ENCODE peak calls at places on chromosomes 11 and 22, in eight cellular contexts. H is NCI-H1092 treated with DMSO at 0.1 percent for 48 hours; N is naive thymus-derived CD4-positive, alpha-beta T cell; K is activated naive CD4-positive, alpha-beta T cell treated with Interleukin-2 at 50 U/mL for 16 hours; R is stimulated activated CD8-positive, alpha-beta memory T cell treated with anti-CD3 and anti-CD28 coated beads, Interleukin-4, amount 100 ng/mL, for 24 hours; Q is KG1; Z is Right ventricle myocardium superior; Y is OCI-M1. S is an unnamed sample.

GRCh38 chr22:22929381-22930221 is 42.0 kb downstream of the IGLL5 start:
- DNase-seq in Y (no peak), H (no peak), N (no peak), R (no peak), K (no peak), Z (no peak), Q (no peak), S (peak)

GRCh38 chr11:113796663-113797259 is 17.2 kb downstream of the CLDN25 start:
- DNase-seq in Z (no peak), K (no peak), Y (peak), R (no peak), Q (peak), N (peak), H (peak), S (no peak)

GRCh38 chr22:39839917-39840510 is 53.5 kb downstream of the ENTHD1 start:
- DNase-seq in Q (peak), H (no peak), Y (peak), R (no peak), Z (no peak), N (no peak), K (peak), S (no peak)

GRCh38 chr11:78740175-78741161 is 165.8 kb upstream of the NARS2 start:
- DNase-seq in N (no peak), Y (no peak), R (no peak), K (no peak), Z (peak), H (no peak), Q (no peak), S (no peak)

GRCh38 chr11:2758751-2759150 is 59.0 kb upstream of the KCNQ1OT1 start:
- DNase-seq in R (no peak), H (no peak), K (no peak), Q (no peak), Z (no peak), Y (no peak), N (no peak), S (no peak)

GRCh38 chr11:37973926-37974325 is 1375.9 kb upstream of the RAG2 start:
- DNase-seq in K (no peak), N (no peak), Q (no peak), Z (no peak), H (no peak), R (no peak), Y (no peak), S (no peak)

GRCh38 chr11:109612481-109612880 is 190.5 kb downstream of the C11orf87 start:
- DNase-seq in N (no peak), Z (no peak), H (no peak), Y (no peak), Q (no peak), K (no peak), R (no peak), S (no peak)

GRCh38 chr22:29715240-29715639 is 4.6 kb upstream of the CABP7 start:
- DNase-seq in K (no peak), H (no peak), N (no peak), R (no peak), Y (no peak), Q (no peak), Z (no peak), S (no peak)

GRCh38 chr22:38811241-38811640 is 17.3 kb upstream of the DNAL4 start:
- DNase-seq in Q (no peak), N (no peak), Z (no peak), K (no peak), R (no peak), Y (no peak), H (no peak), S (no peak)

GRCh38 chr11:119483881-119484371 is 61.0 kb upstream of the THY1 start:
- DNase-seq in Q (no peak), R (no peak), Y (no peak), Z (no peak), H (no peak), K (no peak), N (no peak), S (no peak)

GRCh38 chr22:25160120-25160996 is 39.3 kb upstream of the CRYBB3 start:
- DNase-seq in Y (no peak), N (no peak), K (no peak), R (no peak), H (no peak), Q (no peak), Z (no peak), S (no peak)

GRCh38 chr22:32473388-32473952 is 1.1 kb upstream of the FBXO7 start:
- DNase-seq in N (peak), Y (peak), K (peak), H (peak), R (no peak), Z (no peak), Q (peak), S (no peak)

GRCh38 chr11:35826949-35827348 is 116.9 kb upstream of the LDLRAD3 start:
- DNase-seq in K (no peak), H (no peak), Z (no peak), R (no peak), N (no peak), Q (no peak), Y (no peak), S (no peak)

GRCh38 chr11:373716-374551 is 4.6 kb downstream of the B4GALNT4 start:
- DNase-seq in Q (no peak), N (no peak), K (no peak), R (no peak), Z (no peak), H (no peak), Y (no peak), S (peak)

GRCh38 chr22:32457031-32457430 is 7.2 kb downstream of the BPIFC start:
- DNase-seq in Q (no peak), Y (no peak), Z (no peak), H (no peak), N (no peak), K (no peak), R (no peak), S (no peak)

GRCh38 chr11:2477254-2477653 is 32.4 kb downstream of the KCNQ1 start:
- DNase-seq in Q (no peak), K (no peak), Z (peak), Y (no peak), N (no peak), R (no peak), H (peak), S (no peak)

GRCh38 chr22:27632451-27633295 is 168.9 kb downstream of the MN1 start:
- DNase-seq in K (no peak), N (no peak), Z (peak), R (no peak), H (no peak), Q (no peak), Y (no peak), S (no peak)

GRCh38 chr22:49181942-49182341 is 645.7 kb downstream of the BRD1 start:
- DNase-seq in R (no peak), K (no peak), Q (no peak), H (no peak), Z (no peak), N (no peak), Y (no peak), S (peak)

GRCh38 chr11:111066861-111067260 is 178.7 kb upstream of the POU2AF2 start:
- DNase-seq in K (no peak), Q (no peak), H (no peak), Y (peak), R (no peak), N (no peak), Z (no peak), S (no peak)

GRCh38 chr11:61447601-61448551 is 18.0 kb downstream of the SDHAF2 start:
- DNase-seq in R (no peak), Z (no peak), H (no peak), Q (no peak), Y (no peak), K (no peak), N (no peak), S (no peak)

GRCh38 chr11:75035911-75036536 is 47.3 kb downstream of the NEU3 start:
- DNase-seq in N (no peak), R (no peak), K (no peak), Z (no peak), H (no peak), Q (no peak), Y (peak), S (no peak)

GRCh38 chr11:59668188-59668949 is 468 bp downstream of the PATL1 start:
- DNase-seq in K (peak), N (peak), Y (peak), R (peak), Z (peak), H (peak), Q (no peak), S (peak)

GRCh38 chr11:61079416-61080150 is 22.7 kb upstream of the CD5 start:
- DNase-seq in R (no peak), N (no peak), Q (no peak), Y (no peak), H (no peak), K (no peak), Z (no peak), S (no peak)

GRCh38 chr11:70138403-70138802 is 60.3 kb downstream of the ANO1 start:
- DNase-seq in K (no peak), Y (no peak), Q (no peak), H (no peak), N (no peak), R (no peak), Z (no peak), S (no peak)

GRCh38 chr11:3123316-3123715 is 41.8 kb downstream of the OSBPL5 start:
- DNase-seq in Q (no peak), H (peak), R (no peak), Z (peak), N (no peak), Y (no peak), K (no peak), S (peak)

GRCh38 chr11:17865765-17866428 is 131.3 kb downstream of the KCNC1 start:
- DNase-seq in K (no peak), Q (no peak), N (no peak), Z (no peak), R (no peak), H (no peak), Y (no peak), S (no peak)

GRCh38 chr22:27668828-27669797 is 132.4 kb downstream of the MN1 start:
- DNase-seq in H (no peak), Q (peak), Z (peak), N (no peak), Y (peak), K (no peak), R (no peak), S (peak)

GRCh38 chr22:35454416-35455054 is 54.6 kb downstream of the MCM5 start:
- DNase-seq in N (no peak), R (no peak), Z (peak), Q (no peak), H (peak), K (no peak), Y (no peak), S (no peak)

GRCh38 chr11:64384039-64384737 is 25.2 kb downstream of the RPS6KA4 start:
- DNase-seq in Y (no peak), K (no peak), N (no peak), Q (no peak), R (no peak), Z (no peak), H (no peak), S (no peak)

GRCh38 chr11:6559375-6559774 is 44.0 kb downstream of the RRP8 start:
- DNase-seq in Y (no peak), N (no peak), H (no peak), Z (no peak), Q (no peak), R (no peak), K (no peak), S (no peak)

GRCh38 chr11:8070417-8071101 is 10.5 kb upstream of the TUB start:
- DNase-seq in R (no peak), K (no peak), H (no peak), Y (peak), Z (no peak), N (no peak), Q (no peak), S (no peak)

GRCh38 chr11:70481625-70482528 is 83.5 kb downstream of the CTTN start:
- DNase-seq in H (no peak), Q (no peak), R (no peak), N (no peak), Z (peak), K (no peak), Y (no peak), S (peak)

GRCh38 chr22:48523091-48523490 is 1304.6 kb downstream of the BRD1 start:
- DNase-seq in Q (no peak), H (no peak), K (no peak), Z (no peak), N (no peak), Y (no peak), R (no peak), S (no peak)

GRCh38 chr11:69123593-69124545 is 31.9 kb upstream of the SMIM38 start:
- DNase-seq in H (no peak), Y (no peak), Q (no peak), K (no peak), N (peak), R (no peak), Z (no peak), S (peak)

GRCh38 chr11:65425971-65426838 is 3.6 kb downstream of the NEAT1 start:
- DNase-seq in N (peak), R (no peak), Y (peak), H (no peak), K (peak), Q (peak), Z (no peak), S (no peak)

GRCh38 chr11:16326679-16327297 is 29.6 kb downstream of the SOX6 start:
- DNase-seq in Q (no peak), H (no peak), K (no peak), N (no peak), R (no peak), Z (no peak), Y (peak), S (no peak)

GRCh38 chr11:64794526-64794925 is 8.5 kb downstream of the MAP4K2 start:
- DNase-seq in H (no peak), N (no peak), R (no peak), Z (no peak), K (no peak), Q (no peak), Y (no peak), S (peak)

GRCh38 chr11:134224710-134225662 is 515 bp downstream of the VPS26B start:
- DNase-seq in Z (peak), N (peak), H (peak), R (peak), Q (no peak), Y (peak), K (peak), S (peak)

GRCh38 chr22:18984564-18984963 is 48.5 kb upstream of the PRODH start:
- DNase-seq in H (no peak), Z (no peak), K (no peak), Q (no peak), N (no peak), Y (no peak), R (no peak), S (no peak)

GRCh38 chr11:1906623-1907423 is 12.7 kb upstream of the TNNT3 start:
- DNase-seq in Z (no peak), Q (no peak), H (no peak), R (no peak), K (no peak), N (no peak), Y (no peak), S (no peak)

S was measured in kidney.